ENCODE peak calls at places on chromosome 6, in seven cellular contexts. V is tibial nerve, U is cardiac fibroblast, T is GM04503, Z is GM10248, P is RWPE1, H is M059J. F is an unnamed sample.

GRCh38 chr6:116210750-116211425 is 43.0 kb downstream of the TSPYL4 start:
- DNase-seq in H (peak), Z (no peak), U (peak), T (no peak), V (no peak), P (peak), F (no peak)

GRCh38 chr6:80181352-80182081 is 75.0 kb downstream of the BCKDHB start:
- DNase-seq in T (no peak), H (no peak), V (no peak), Z (no peak), U (no peak), P (no peak), F (no peak)

GRCh38 chr6:15952231-15953151 is 176.4 kb upstream of the MYLIP start:
- DNase-seq in V (no peak), H (no peak), P (no peak), T (no peak), U (no peak), Z (no peak), F (no peak)

GRCh38 chr6:21115111-21115510 is 478.4 kb upstream of the SOX4 start:
- DNase-seq in H (peak), Z (no peak), T (peak), V (no peak), U (peak), P (no peak), F (no peak)

GRCh38 chr6:130306377-130306776 is 59.4 kb upstream of the TMEM200A start:
- DNase-seq in V (no peak), H (peak), T (no peak), P (no peak), U (no peak), Z (no peak), F (no peak)

GRCh38 chr6:39411465-39411864 is 89.0 kb upstream of the KCNK16 start:
- DNase-seq in V (no peak), H (peak), Z (no peak), P (no peak), T (no peak), U (peak), F (no peak)

GRCh38 chr6:129280719-129281118 is 397.8 kb downstream of the LAMA2 start:
- DNase-seq in U (no peak), T (no peak), H (no peak), P (no peak), V (no peak), Z (no peak), F (no peak)

GRCh38 chr6:147782302-147782701 is 273.8 kb downstream of the SAMD5 start:
- DNase-seq in T (no peak), V (no peak), Z (no peak), H (peak), U (no peak), P (peak), F (no peak)

GRCh38 chr6:151209071-151209831 is 30.5 kb upstream of the AKAP12 start:
- DNase-seq in H (peak), T (no peak), U (no peak), V (no peak), Z (no peak), P (peak), F (peak)

GRCh38 chr6:294656-295565 is 2.6 kb downstream of the DUSP22 start:
- DNase-seq in T (no peak), Z (no peak), V (no peak), H (no peak), U (no peak), P (no peak), F (no peak)

GRCh38 chr6:52077961-52078613 is 9.3 kb downstream of the PKHD1 start:
- DNase-seq in H (no peak), Z (no peak), V (no peak), U (no peak), T (no peak), P (no peak), F (no peak)

GRCh38 chr6:20724443-20724842 is 190.2 kb downstream of the CDKAL1 start:
- DNase-seq in H (no peak), T (no peak), Z (no peak), U (no peak), P (no peak), V (no peak), F (no peak)

GRCh38 chr6:6713660-6714446 is 125.3 kb downstream of the LY86 start:
- DNase-seq in V (peak), T (no peak), P (no peak), Z (no peak), H (peak), U (peak), F (no peak)

GRCh38 chr6:142551145-142551811 is 249.5 kb downstream of the ADGRG6 start:
- DNase-seq in Z (no peak), T (no peak), H (peak), P (peak), V (no peak), U (no peak), F (peak)

GRCh38 chr6:30206152-30206551 is 7.1 kb downstream of the TRIM26 start:
- DNase-seq in U (no peak), T (no peak), H (peak), V (no peak), Z (no peak), P (no peak), F (no peak)

F was measured in HCT116.